ENCODE peak calls at places on chromosomes 13 and 19, in five cellular contexts. C is cardiac muscle cell, Z is AG04449, M is H7, N is Calu3. Y is an unnamed sample.

GRCh38 chr13:35769812-35770211 is 293.3 kb upstream of the MAB21L1 start:
- DNase-seq in C (no peak), Z (no peak), M (no peak), N (no peak), Y (no peak)

GRCh38 chr13:73194310-73194709 is 135.5 kb downstream of the KLF5 start:
- DNase-seq in C (no peak), Z (no peak), M (no peak), N (no peak), Y (no peak)

GRCh38 chr19:13060233-13060963 is 42.3 kb downstream of the LYL1 start:
- DNase-seq in C (peak; percentile 58), Z (no peak), M (peak; percentile 90), N (peak; percentile 45), Y (no peak)

GRCh38 chr19:50476943-50477264 is 256 bp upstream of the GARIN5A start:
- DNase-seq in C (no peak), Z (no peak), M (no peak), N (no peak), Y (no peak)

GRCh38 chr19:48400018-48400742 is 6.7 kb downstream of the GRIN2D start:
- DNase-seq in C (peak; percentile 75), Z (no peak), M (peak; percentile 89), N (peak; percentile 44), Y (no peak)

GRCh38 chr19:4930664-4931063 is 21.4 kb downstream of the UHRF1 start:
- DNase-seq in C (no peak), Z (no peak), M (no peak), N (no peak), Y (no peak)

GRCh38 chr13:110538632-110539031 is 22.9 kb downstream of the RAB20 start:
- DNase-seq in C (peak; percentile 78), Z (no peak), M (no peak), N (no peak), Y (no peak)

GRCh38 chr19:40756502-40757110 is 5.6 kb downstream of the SNRPA start:
- DNase-seq in C (no peak), Z (no peak), M (no peak), N (no peak), Y (no peak)

GRCh38 chr19:42270346-42271044 is 1.4 kb downstream of the CIC start:
- DNase-seq in C (peak; percentile 55), Z (no peak), M (no peak), N (peak; percentile 35), Y (no peak)

GRCh38 chr19:55348317-55349034 is 6.0 kb downstream of the COX6B2 start:
- DNase-seq in C (no peak), Z (no peak), M (peak; percentile 81), N (no peak), Y (no peak)

GRCh38 chr13:24119593-24120508 is 40.7 kb upstream of the SPATA13 start:
- DNase-seq in C (peak; percentile 82), Z (no peak), M (no peak), N (no peak), Y (no peak)

GRCh38 chr13:102847272-102848234 is 1.7 kb downstream of the ERCC5 start:
- DNase-seq in C (peak; percentile 60), Z (no peak), M (no peak), N (no peak), Y (no peak)

GRCh38 chr13:44340508-44340907 is 33.1 kb upstream of the SERP2 start:
- DNase-seq in C (no peak), Z (no peak), M (no peak), N (no peak), Y (no peak)

GRCh38 chr19:42149447-42150202 is 17.4 kb upstream of the POU2F2 start:
- DNase-seq in C (no peak), Z (no peak), M (peak; percentile 70), N (no peak), Y (no peak)

GRCh38 chr19:21835429-21835809 is 563 bp downstream of the ZNF43 start:
- DNase-seq in C (no peak), Z (no peak), M (no peak), N (no peak), Y (no peak)

GRCh38 chr19:38392707-38393308 is 4.3 kb downstream of the SPRED3 start:
- DNase-seq in C (peak; percentile 36), Z (no peak), M (no peak), N (no peak), Y (no peak)

GRCh38 chr19:14475251-14476073 is at the start of gene PTGER1:
- DNase-seq in C (peak; percentile 35), Z (no peak), M (peak; percentile 95), N (no peak), Y (no peak)

GRCh38 chr13:20903164-20903475 is 574 bp upstream of the XPO4 start:
- DNase-seq in C (no peak), Z (no peak), M (no peak), N (no peak), Y (no peak)

GRCh38 chr13:41454170-41454569 is 3.2 kb upstream of the RGCC start:
- DNase-seq in C (no peak), Z (no peak), M (peak; percentile 11), N (no peak), Y (no peak)

GRCh38 chr13:32783067-32783466 is 196.8 kb downstream of the PDS5B start:
- DNase-seq in C (peak; percentile 18), Z (no peak), M (no peak), N (no peak), Y (no peak)

GRCh38 chr19:40241809-40242384 is 15.4 kb upstream of the CCNP start:
- DNase-seq in C (peak; percentile 94), Z (no peak), M (no peak), N (no peak), Y (no peak)

GRCh38 chr19:14433454-14434156 is 499 bp downstream of the PKN1 start:
- DNase-seq in C (no peak), Z (no peak), M (peak; percentile 86), N (peak; percentile 60), Y (no peak)

GRCh38 chr19:12996542-12997094 is 1.3 kb downstream of the NFIX start:
- DNase-seq in C (peak; percentile 47), Z (no peak), M (peak; percentile 88), N (no peak), Y (no peak)

Y was measured in HS-27A.